ENCODE peak calls at places on chromosome 6, in five cellular contexts. V is naive thymus-derived CD4-positive, alpha-beta T cell; Q is IMR-90; S is foreskin fibroblast; R is hepatocyte. C is an unnamed sample.

GRCh38 chr6:2403546-2403945 is 158.1 kb upstream of the GMDS start:
- DNase-seq in V (no peak), Q (no peak), S (no peak), R (no peak), C (no peak)

GRCh38 chr6:75431379-75431778 is 62.2 kb downstream of the FILIP1 start:
- DNase-seq in V (no peak), Q (peak), S (peak), R (peak), C (no peak)

GRCh38 chr6:142642651-142643050 is 302.3 kb downstream of the HIVEP2 start:
- DNase-seq in V (no peak), Q (no peak), S (no peak), R (no peak), C (no peak)

GRCh38 chr6:63245908-63246307 is 34.6 kb downstream of the FKBP1C start:
- DNase-seq in V (no peak), Q (no peak), S (no peak), R (no peak), C (no peak)

GRCh38 chr6:6564154-6564553 is 24.4 kb upstream of the LY86 start:
- DNase-seq in V (no peak), Q (no peak), S (no peak), R (no peak), C (no peak)

GRCh38 chr6:17902953-17903352 is 84.5 kb downstream of the KIF13A start:
- DNase-seq in V (no peak), Q (no peak), S (no peak), R (no peak), C (no peak)

GRCh38 chr6:127051571-127052260 is 66.8 kb upstream of the RSPO3 start:
- DNase-seq in V (no peak), Q (peak), S (peak), R (no peak), C (no peak)

GRCh38 chr6:101391772-101392560 is 1.5 kb upstream of the GRIK2 start:
- DNase-seq in V (no peak), Q (no peak), S (peak), R (no peak), C (no peak)

GRCh38 chr6:41653642-41654432 is 15.6 kb downstream of the MDFI start:
- DNase-seq in V (no peak), Q (no peak), S (no peak), R (no peak), C (no peak)

DNA sequence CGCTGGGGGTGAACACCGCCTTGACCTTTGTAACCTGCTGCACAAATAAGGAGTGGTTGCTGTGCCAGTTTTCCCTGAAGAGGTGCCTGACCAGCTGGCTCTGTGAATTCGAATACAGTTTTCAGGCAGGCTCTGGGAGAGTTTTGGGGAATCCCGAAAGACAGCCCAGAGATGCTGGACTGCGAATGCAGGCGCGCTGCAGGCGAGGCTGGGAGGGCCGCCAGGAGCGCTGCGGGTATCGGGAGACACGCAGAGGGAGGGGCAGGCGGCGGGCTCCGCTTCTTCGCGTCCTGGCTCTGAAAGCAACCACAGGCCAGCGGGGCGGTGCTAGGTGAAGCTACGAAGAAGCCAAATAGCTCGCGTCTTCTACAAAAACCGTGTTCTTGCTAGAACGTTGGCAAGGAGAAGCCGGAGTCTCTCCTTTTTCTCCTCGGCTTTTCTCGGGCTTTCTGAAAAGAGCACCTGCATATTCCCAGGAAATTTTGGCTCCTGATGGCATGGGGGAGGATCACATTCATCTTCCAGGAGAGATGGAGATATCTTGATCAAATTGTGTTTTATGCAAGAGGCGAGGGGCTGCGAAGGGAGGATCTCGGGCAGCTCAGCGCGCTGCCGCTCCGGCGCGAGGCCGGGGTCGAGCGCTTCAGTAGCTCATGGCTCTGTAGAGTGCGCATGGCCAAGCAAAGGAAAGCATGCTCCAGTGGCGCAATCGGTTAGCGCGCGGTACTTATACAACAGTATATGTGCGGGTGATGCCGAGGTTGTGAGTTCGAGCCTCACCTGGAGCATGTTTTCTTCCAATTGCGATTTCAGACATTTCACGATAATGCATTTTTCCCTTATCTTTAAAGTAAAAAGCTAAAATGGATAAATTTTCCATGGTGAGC is 158.1 kb upstream of the ZNF184 start:
- DNase-seq in V (peak), Q (peak), S (peak), R (peak), C (peak)
- H3K4me3 ChIP-seq in V (no peak), Q (peak), S (peak), R (peak), C (peak)

GRCh38 chr6:81997091-81997926 is 244.8 kb upstream of the TENT5A start:
- DNase-seq in V (no peak), Q (peak), S (peak), R (peak), C (no peak)
- H3K4me3 ChIP-seq in V (no peak), Q (no peak), S (no peak), R (no peak), C (no peak)

GRCh38 chr6:141398954-141399353 is 733.8 kb upstream of the GJE1 start:
- DNase-seq in V (no peak), Q (no peak), S (peak), R (no peak), C (no peak)

GRCh38 chr6:141393405-141394124 is 739.2 kb upstream of the GJE1 start:
- DNase-seq in V (no peak), Q (no peak), S (no peak), R (no peak), C (no peak)

GRCh38 chr6:141394565-141395051 is 738.1 kb upstream of the GJE1 start:
- DNase-seq in V (no peak), Q (no peak), S (no peak), R (no peak), C (no peak)

GRCh38 chr6:141395443-141396008 is 737.2 kb upstream of the GJE1 start:
- DNase-seq in V (no peak), Q (no peak), S (no peak), R (no peak), C (no peak)

DNA sequence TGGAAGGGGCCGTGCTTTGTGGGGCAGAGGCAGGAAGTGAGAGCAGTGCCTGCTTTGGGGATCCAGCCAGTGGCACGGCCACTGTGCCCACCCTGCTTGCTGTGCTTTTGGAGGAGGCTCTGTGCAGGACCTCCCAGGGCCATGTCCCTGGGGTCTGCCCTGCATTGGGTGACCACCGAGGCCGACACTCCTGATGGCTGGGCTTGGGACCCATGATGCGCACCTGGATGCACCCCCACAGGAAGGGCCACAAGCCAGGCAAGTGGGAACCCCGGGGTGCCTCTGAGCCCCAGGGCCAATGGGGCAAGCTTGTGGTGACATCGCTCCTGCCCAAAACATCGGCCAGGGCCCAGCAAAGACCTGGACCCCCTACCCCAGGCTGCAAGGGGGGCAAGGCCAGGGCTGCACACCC is 738.6 kb upstream of the GJE1 start:
- DNase-seq in V (no peak), Q (no peak), S (no peak), R (no peak), C (no peak)
- H3K4me3 ChIP-seq in V (no peak), Q (no peak), S (no peak), R (no peak), C (no peak)

GRCh38 chr6:135909737-135910387 is 58.4 kb downstream of the PDE7B start:
- DNase-seq in V (peak), Q (peak), S (peak), R (peak), C (peak)
- H3K4me3 ChIP-seq in V (no peak), Q (no peak), S (no peak), R (no peak), C (no peak)

GRCh38 chr6:4664911-4665310 is 111.3 kb upstream of the CDYL start:
- DNase-seq in V (no peak), Q (no peak), S (no peak), R (no peak), C (no peak)

GRCh38 chr6:4666886-4667513 is 109.2 kb upstream of the CDYL start:
- DNase-seq in V (no peak), Q (no peak), S (no peak), R (no peak), C (no peak)

GRCh38 chr6:4665489-4666417 is 110.5 kb upstream of the CDYL start:
- DNase-seq in V (no peak), Q (peak), S (peak), R (no peak), C (no peak)

GRCh38 chr6:4668271-4669179 is 107.7 kb upstream of the CDYL start:
- DNase-seq in V (no peak), Q (peak), S (peak), R (no peak), C (no peak)

DNA sequence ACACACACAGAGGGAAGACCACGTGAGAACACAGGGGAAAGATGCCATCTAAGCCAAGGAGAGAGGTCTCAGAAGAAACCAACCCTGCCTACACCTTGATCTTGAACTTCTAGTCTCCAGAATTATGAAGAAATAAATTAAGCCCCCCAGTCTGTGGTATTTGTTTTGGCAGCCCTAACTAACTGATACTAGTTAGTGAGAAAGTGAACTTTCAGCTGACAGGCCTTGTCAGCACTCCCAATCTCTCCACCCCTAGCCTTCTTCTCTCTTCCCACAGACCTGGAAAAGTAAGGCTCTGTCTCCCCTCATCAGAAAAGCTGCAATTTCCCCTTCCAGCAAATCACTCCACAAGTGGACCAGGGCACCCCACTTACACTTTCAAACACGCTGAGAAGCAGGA is 108.6 kb upstream of the CDYL start:
- DNase-seq in V (no peak), Q (no peak), S (no peak), R (no peak), C (no peak)
- H3K4me3 ChIP-seq in V (no peak), Q (no peak), S (no peak), R (no peak), C (no peak)

GRCh38 chr6:56708810-56709597 is 66.3 kb upstream of the DST start:
- DNase-seq in V (no peak), Q (peak), S (peak), R (peak), C (peak)
- H3K4me3 ChIP-seq in V (no peak), Q (no peak), S (no peak), R (no peak), C (no peak)

C was measured in GM12864.